ENCODE peak calls at places on chromosomes 16 and 17, in seven cellular contexts. T is transverse colon, M is adrenal gland, N is sigmoid colon, L is esophagus squamous epithelium, K is uterus, G is lower leg skin. A is an unnamed sample.

GRCh38 chr16:10836174-10836853 is 17.7 kb upstream of the TVP23A start:
- DNase-seq in T (no peak), G (no peak), L (no peak), K (no peak), N (no peak), M (no peak), A (no peak)

GRCh38 chr16:75044800-75045361 is 46.1 kb downstream of the ZNRF1 start:
- DNase-seq in N (peak), K (peak), T (no peak), L (no peak), G (peak), M (peak), A (no peak)

GRCh38 chr17:2940352-2940751 is 123.1 kb downstream of the OR1D5 start:
- DNase-seq in M (no peak), N (peak), T (no peak), L (no peak), K (peak), G (no peak), A (no peak)

GRCh38 chr16:51374790-51375189 is 223.7 kb upstream of the SALL1 start:
- DNase-seq in G (no peak), K (no peak), L (no peak), N (no peak), M (no peak), T (no peak), A (no peak)

GRCh38 chr16:15523092-15523541 is 88.7 kb downstream of the BMERB1 start:
- DNase-seq in M (no peak), L (no peak), N (no peak), K (no peak), G (no peak), T (peak), A (no peak)

GRCh38 chr17:75853410-75853809 is 1.7 kb downstream of the WBP2 start:
- DNase-seq in G (no peak), M (peak), K (no peak), T (no peak), N (peak), L (no peak), A (no peak)

GRCh38 chr16:86578499-86579267 is at the start of gene FOXL1:
- DNase-seq in G (peak), N (no peak), L (no peak), T (no peak), K (no peak), M (no peak), A (no peak)

GRCh38 chr17:27552467-27552779 is 78.6 kb upstream of the LGALS9 start:
- DNase-seq in T (no peak), K (no peak), L (no peak), G (no peak), M (no peak), N (no peak), A (peak)

GRCh38 chr16:22250522-22250921 is 44.4 kb downstream of the EEF2K start:
- DNase-seq in N (no peak), T (no peak), K (no peak), L (no peak), M (peak), G (no peak), A (peak)

GRCh38 chr17:46876353-46876887 is 25.0 kb downstream of the WNT9B start:
- DNase-seq in G (no peak), N (no peak), T (peak), L (no peak), K (no peak), M (no peak), A (no peak)

GRCh38 chr17:80485846-80486245 is 9.4 kb upstream of the NPTX1 start:
- DNase-seq in T (no peak), M (no peak), K (no peak), N (no peak), L (no peak), G (no peak), A (no peak)

GRCh38 chr16:52773026-52773425 is 226.1 kb upstream of the TOX3 start:
- DNase-seq in G (no peak), N (no peak), T (no peak), M (no peak), L (no peak), K (no peak), A (no peak)

GRCh38 chr16:26905336-26905735 is 161.4 kb upstream of the C16orf82 start:
- DNase-seq in G (no peak), N (no peak), M (no peak), K (no peak), T (no peak), L (no peak), A (no peak)

GRCh38 chr16:749010-749409 is 8.2 kb upstream of the CIAO3 start:
- DNase-seq in M (no peak), G (no peak), K (no peak), T (no peak), N (no peak), L (no peak), A (no peak)

GRCh38 chr16:71484006-71484893 is 4.9 kb downstream of the ZNF19 start:
- DNase-seq in N (peak), T (peak), M (peak), G (peak), L (peak), K (peak), A (peak)
- TF ChIP-seq POLR2A in N (peak), T (peak), M (peak), G (no peak), L (no peak), K (peak), A (peak)

DNA sequence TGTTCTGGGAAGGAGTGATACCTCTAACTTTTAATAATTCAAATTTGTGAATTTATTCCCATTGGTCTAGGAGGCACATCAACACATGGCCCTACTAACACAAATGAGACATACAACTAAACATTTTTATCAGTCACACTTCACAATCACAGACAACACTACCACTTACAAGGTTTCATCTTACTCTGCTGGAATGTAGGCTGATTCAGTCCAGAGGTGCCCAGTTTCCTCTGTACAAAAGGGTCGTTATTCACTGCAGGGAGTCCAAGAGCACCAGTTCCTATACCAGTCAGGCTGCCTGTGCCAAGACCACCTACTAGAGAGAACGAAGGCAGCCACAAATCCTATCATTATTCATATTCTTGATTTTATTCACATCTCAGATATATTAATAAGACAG is 41.4 kb downstream of the SETD6 start:
- DNase-seq in L (no peak), K (no peak), M (no peak), N (no peak), T (no peak), G (no peak), A (no peak)
- TF ChIP-seq POLR2A in L (no peak), K (no peak), M (no peak), N (no peak), T (no peak), G (no peak), A (no peak)

GRCh38 chr16:31134625-31135534 is 647 bp downstream of the PRSS8 start:
- DNase-seq in L (no peak), T (peak), N (no peak), G (peak), M (no peak), K (no peak), A (no peak)

GRCh38 chr16:31134091-31134571 is 1.4 kb downstream of the PRSS8 start:
- DNase-seq in G (no peak), L (no peak), N (no peak), K (no peak), T (no peak), M (no peak), A (no peak)

GRCh38 chr16:31132979-31133599 is 2.4 kb downstream of the PRSS8 start:
- DNase-seq in L (no peak), N (no peak), T (no peak), G (no peak), K (no peak), M (no peak), A (no peak)

GRCh38 chr16:31136287-31136662 is 748 bp upstream of the PRSS8 start:
- DNase-seq in K (no peak), T (no peak), L (no peak), N (no peak), G (no peak), M (no peak), A (no peak)

GRCh38 chr16:31135535-31136286 is at the start of gene PRSS8:
- DNase-seq in L (no peak), G (peak), M (no peak), N (no peak), K (no peak), T (peak), A (no peak)
- TF ChIP-seq POLR2A in L (no peak), G (no peak), M (no peak), N (no peak), K (peak), T (peak), A (no peak)

DNA sequence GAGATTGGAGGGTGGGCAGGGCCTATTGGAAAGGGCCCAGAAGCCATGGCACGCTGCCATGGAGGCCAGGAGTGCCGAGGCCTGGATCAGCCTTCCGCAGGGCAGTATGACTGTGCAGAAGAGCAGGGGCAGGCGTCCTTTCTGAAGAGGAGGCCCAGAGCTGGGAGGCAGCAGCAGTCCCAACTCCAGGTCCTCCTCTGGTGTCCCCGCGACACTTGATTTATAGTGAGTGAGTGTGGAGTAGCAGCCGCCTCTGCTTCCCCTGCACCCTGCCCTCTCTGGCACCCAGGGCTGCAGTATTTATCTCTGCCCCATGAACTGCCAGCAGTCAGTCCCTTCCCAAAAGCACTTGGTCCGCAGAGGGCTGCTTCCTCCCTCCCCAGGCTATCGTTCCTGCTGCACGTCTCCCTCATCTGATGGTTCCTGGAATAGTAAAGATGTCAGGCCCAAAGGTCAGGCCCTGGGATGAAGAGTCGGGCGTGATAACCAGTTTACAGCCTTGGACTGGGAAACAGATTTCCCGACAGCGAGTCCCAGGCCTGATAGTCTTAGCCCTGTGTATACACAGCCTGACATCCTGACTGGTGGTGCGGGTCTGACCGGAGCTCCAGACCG is 32.9 kb downstream of the PGS1 start:
- DNase-seq in N (no peak), T (peak), M (peak), K (no peak), G (no peak), L (no peak), A (no peak)
- TF ChIP-seq POLR2A in N (no peak), T (peak), M (no peak), K (no peak), G (no peak), L (no peak), A (no peak)

DNA sequence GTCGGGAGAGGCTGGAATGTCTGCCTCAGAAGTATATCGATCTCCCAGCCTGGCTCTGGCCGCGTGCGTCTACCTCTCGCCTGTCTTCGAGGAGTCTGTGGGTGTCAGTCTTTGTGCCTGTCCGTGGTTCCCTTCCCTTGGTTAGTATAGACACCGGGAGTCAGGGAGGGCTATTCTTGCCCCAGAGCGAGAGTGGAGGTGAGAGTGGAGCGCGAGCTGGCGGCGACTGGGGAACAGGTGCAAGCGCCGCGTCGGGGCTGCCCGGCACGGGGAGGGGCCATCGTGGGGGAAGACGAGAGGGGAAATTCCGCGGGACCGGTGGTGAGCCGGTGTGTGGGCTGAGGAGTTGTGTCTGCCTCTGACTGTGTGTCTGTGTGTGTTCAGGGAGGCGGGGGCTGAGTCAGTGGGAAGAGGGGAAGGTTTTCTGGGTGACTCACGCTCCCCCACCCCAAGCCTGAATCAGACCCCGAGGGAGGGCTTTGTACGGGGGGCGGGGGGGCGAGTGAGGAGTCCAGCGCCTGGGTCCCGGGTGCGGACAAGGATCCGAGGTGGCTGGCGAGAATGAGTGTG is 8.4 kb downstream of the KDM6B start:
- DNase-seq in N (peak), L (no peak), T (peak), K (peak), G (no peak), M (peak), A (no peak)
- TF ChIP-seq POLR2A in N (no peak), L (no peak), T (peak), K (peak), G (no peak), M (peak), A (peak)

GRCh38 chr16:2159052-2159838 is 3.7 kb downstream of the TRAF7 start:
- DNase-seq in M (no peak), N (peak), L (no peak), T (peak), K (peak), G (no peak), A (no peak)

GRCh38 chr16:2156025-2156848 is 655 bp downstream of the TRAF7 start:
- DNase-seq in T (no peak), N (no peak), L (no peak), G (no peak), K (peak), M (no peak), A (peak)

GRCh38 chr16:2156849-2157224 is 1.3 kb downstream of the TRAF7 start:
- DNase-seq in N (no peak), G (no peak), L (no peak), K (no peak), M (no peak), T (no peak), A (no peak)

GRCh38 chr16:2158262-2158638 is 2.7 kb downstream of the TRAF7 start:
- DNase-seq in L (no peak), N (no peak), M (no peak), T (no peak), K (no peak), G (no peak), A (no peak)

GRCh38 chr16:2157480-2158261 is 2.1 kb downstream of the TRAF7 start:
- DNase-seq in T (peak), M (no peak), N (no peak), G (no peak), K (no peak), L (no peak), A (no peak)
- TF ChIP-seq POLR2A in T (no peak), M (no peak), N (no peak), G (no peak), K (no peak), L (no peak), A (no peak)

DNA sequence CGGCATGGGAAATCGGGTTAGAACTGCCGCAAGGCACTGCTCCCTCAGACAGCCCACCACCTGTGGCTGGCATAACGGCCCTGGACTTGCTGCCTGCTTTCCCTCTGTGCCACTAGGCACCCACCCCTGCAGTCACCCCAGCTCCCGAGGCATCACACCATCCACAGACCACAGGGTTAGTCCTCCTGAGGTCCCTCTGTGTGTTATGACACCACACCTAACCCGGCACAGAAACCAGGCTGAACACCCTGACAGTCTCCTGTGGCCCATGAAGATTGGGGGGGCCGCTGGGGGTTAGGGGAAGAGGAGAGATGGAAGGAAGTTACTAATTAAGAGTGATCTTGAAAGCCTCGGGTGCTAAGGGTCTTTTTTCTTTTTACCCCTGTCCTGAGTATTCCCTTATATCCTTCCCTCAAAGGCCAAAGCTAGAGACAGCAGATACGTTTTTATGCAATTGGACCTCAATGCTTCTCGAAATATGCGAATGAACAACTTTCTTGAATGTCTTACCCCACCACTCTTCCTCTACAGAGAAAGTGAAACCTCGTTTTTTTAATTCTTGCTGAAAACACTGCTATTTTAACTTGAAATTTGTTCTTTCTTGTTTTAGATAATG is 7.0 kb downstream of the CYTH1 start:
- DNase-seq in M (no peak), G (no peak), N (peak), L (no peak), K (no peak), T (peak), A (no peak)
- TF ChIP-seq POLR2A in M (no peak), G (no peak), N (no peak), L (no peak), K (no peak), T (no peak), A (no peak)

GRCh38 chr16:73382921-73383594 is 335.1 kb upstream of the ZFHX3 start:
- DNase-seq in G (no peak), M (no peak), L (no peak), T (no peak), K (no peak), N (no peak), A (no peak)

GRCh38 chr16:73384561-73384960 is 336.6 kb upstream of the ZFHX3 start:
- DNase-seq in N (no peak), T (no peak), L (no peak), G (no peak), M (no peak), K (no peak), A (no peak)

GRCh38 chr16:73389075-73389474 is 341.1 kb upstream of the ZFHX3 start:
- DNase-seq in T (no peak), G (no peak), N (no peak), M (no peak), L (no peak), K (no peak), A (no peak)

GRCh38 chr16:73387979-73388378 is 340.1 kb upstream of the ZFHX3 start:
- DNase-seq in G (no peak), K (no peak), T (no peak), N (no peak), L (no peak), M (no peak), A (no peak)

GRCh38 chr16:73385701-73386100 is 337.8 kb upstream of the ZFHX3 start:
- DNase-seq in T (no peak), G (no peak), N (no peak), K (no peak), M (no peak), L (no peak), A (no peak)
- TF ChIP-seq POLR2A in T (no peak), G (no peak), N (no peak), K (no peak), M (no peak), L (no peak), A (no peak)

GRCh38 chr16:84109598-84110325 is 7.0 kb downstream of the MBTPS1 start:
- DNase-seq in T (no peak), M (peak), G (no peak), K (no peak), N (no peak), L (no peak), A (no peak)
- TF ChIP-seq POLR2A in T (no peak), M (no peak), G (no peak), K (no peak), N (no peak), L (no peak), A (no peak)

GRCh38 chr17:81706757-81707624 is 3.8 kb downstream of the MRPL12 start:
- DNase-seq in N (no peak), M (no peak), G (no peak), T (no peak), L (no peak), K (no peak), A (no peak)
- TF ChIP-seq POLR2A in N (no peak), M (no peak), G (no peak), T (no peak), L (no peak), K (no peak), A (peak)